ENCODE peak calls at places on chromosomes 3 and 15, in ten cellular contexts. O, V, W, H, Z, N, R, X, C and B are unnamed samples.

GRCh38 chr3:125356140-125357026 is 18.7 kb downstream of the ZNF148 start:
- DNase-seq in Z (no peak), X (no peak), N (no peak), R (no peak), C (no peak), O (no peak), V (no peak), W (no peak), H (no peak), B (no peak)

GRCh38 chr15:57565326-57565725 is 26.4 kb upstream of the MYZAP start:
- DNase-seq in Z (no peak), C (no peak), H (no peak), W (no peak), X (no peak), R (no peak), V (peak), N (no peak), O (no peak), B (no peak)

GRCh38 chr3:187264051-187264450 is 27.5 kb downstream of the MASP1 start:
- DNase-seq in N (no peak), C (no peak), W (no peak), H (no peak), Z (peak), O (no peak), V (no peak), R (no peak), X (no peak), B (no peak)

GRCh38 chr15:92681141-92681622 is 25.6 kb upstream of the FAM174B start:
- DNase-seq in Z (no peak), W (peak), X (no peak), V (peak), C (no peak), R (no peak), O (peak), N (no peak), H (no peak), B (peak)

GRCh38 chr3:116058844-116059243 is 386.4 kb downstream of the LSAMP start:
- DNase-seq in C (no peak), W (no peak), R (no peak), Z (no peak), X (no peak), H (no peak), O (no peak), V (no peak), N (no peak), B (no peak)

GRCh38 chr3:125231895-125232294 is 19.3 kb upstream of the SLC12A8 start:
- DNase-seq in H (no peak), N (no peak), Z (no peak), C (no peak), W (no peak), X (no peak), R (no peak), V (no peak), O (no peak), B (no peak)

GRCh38 chr3:35120026-35120425 is 519.3 kb upstream of the ARPP21 start:
- DNase-seq in O (no peak), R (no peak), V (no peak), C (no peak), W (no peak), X (no peak), Z (no peak), N (no peak), H (no peak), B (no peak)

GRCh38 chr3:126155280-126155640 is 25.1 kb downstream of the ALDH1L1 start:
- DNase-seq in O (no peak), H (no peak), Z (no peak), V (peak), N (no peak), C (no peak), R (no peak), W (no peak), X (no peak), B (no peak)

GRCh38 chr3:189204467-189204866 is 32.7 kb downstream of the TPRG1 start:
- DNase-seq in O (no peak), Z (no peak), R (no peak), X (no peak), W (no peak), H (no peak), C (no peak), N (no peak), V (no peak), B (no peak)

GRCh38 chr3:196778755-196779154 is 39.1 kb downstream of the PAK2 start:
- DNase-seq in V (no peak), H (no peak), C (no peak), N (no peak), W (no peak), X (no peak), O (no peak), Z (no peak), R (peak), B (no peak)

GRCh38 chr15:80662756-80663553 is 32.2 kb upstream of the ABHD17C start:
- DNase-seq in H (no peak), N (no peak), X (no peak), V (peak), Z (no peak), C (no peak), O (no peak), W (no peak), R (no peak), B (no peak)

DNA sequence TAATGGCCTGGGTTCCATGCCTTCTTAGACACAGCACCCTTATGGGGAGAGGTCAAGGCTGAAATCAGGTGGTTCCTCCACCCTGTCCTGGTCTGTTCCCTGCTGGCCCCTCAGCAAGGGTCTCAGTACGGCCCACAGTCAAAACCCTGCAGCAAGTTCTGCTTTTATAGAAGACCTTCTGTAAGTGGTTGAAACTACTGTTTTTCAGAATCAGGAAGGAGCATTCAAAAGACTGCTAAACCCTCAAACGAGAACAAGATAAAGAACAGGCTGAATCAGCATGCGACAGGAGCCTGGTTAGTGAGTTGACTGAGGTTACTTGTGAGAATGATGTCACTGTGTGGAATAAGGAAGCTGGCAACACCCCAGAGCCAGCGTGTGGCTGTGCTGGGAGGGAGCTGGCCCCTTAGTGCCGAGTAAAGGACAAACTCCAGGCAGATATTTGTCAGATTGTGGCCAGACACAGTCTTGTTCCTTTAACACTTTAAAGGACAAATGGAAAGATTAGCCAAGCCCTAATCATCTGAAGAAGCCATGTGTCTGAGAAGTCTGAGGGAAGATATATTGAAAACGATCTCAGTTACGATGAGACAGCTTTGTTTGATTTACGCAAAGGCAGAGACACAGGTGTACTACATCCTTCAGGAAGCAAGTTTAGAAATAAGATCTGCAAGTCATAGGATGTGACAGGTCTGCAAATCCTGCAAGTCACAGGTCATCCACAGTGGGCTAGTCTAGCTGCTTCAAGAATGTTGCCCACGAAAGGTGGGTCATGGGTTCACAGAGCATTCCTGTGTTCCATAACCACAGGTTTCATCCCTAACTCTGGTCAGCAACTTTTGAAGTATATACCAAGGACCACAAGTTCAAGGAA is 54.0 kb downstream of the B3GNT5 start:
- DNase-seq in Z (no peak), W (peak), X (peak), O (no peak), N (peak), V (peak), R (peak), H (peak), C (peak), B (peak)
- TF ChIP-seq POLR2A in Z (no peak), W (no peak), X (no peak), O (no peak), N (no peak), V (peak), R (no peak), H (no peak), C (no peak), B (peak)

GRCh38 chr3:97763586-97764148 is 891 bp upstream of the ARL6 start:
- DNase-seq in W (no peak), R (no peak), H (no peak), X (no peak), O (no peak), C (no peak), V (no peak), Z (no peak), N (no peak), B (no peak)

GRCh38 chr3:97764186-97765055 is at the start of gene ARL6:
- DNase-seq in N (peak), V (peak), O (peak), X (peak), W (peak), R (peak), H (peak), C (peak), Z (peak), B (peak)
- TF ChIP-seq POLR2A in N (peak), V (no peak), O (peak), X (no peak), W (no peak), R (no peak), H (no peak), C (no peak), Z (peak), B (peak)

GRCh38 chr3:48467473-48468267 is 21.1 kb downstream of the ATRIP start:
- DNase-seq in N (no peak), W (no peak), R (no peak), X (no peak), O (no peak), V (no peak), Z (no peak), H (no peak), C (no peak), B (no peak)

GRCh38 chr3:48465531-48466378 is 19.2 kb downstream of the ATRIP start:
- DNase-seq in W (peak), Z (peak), O (peak), V (peak), H (peak), X (peak), C (peak), R (peak), N (peak), B (peak)

GRCh38 chr3:48467110-48467454 is 20.5 kb downstream of the ATRIP start:
- DNase-seq in V (no peak), R (no peak), W (no peak), Z (no peak), O (no peak), C (no peak), X (no peak), H (no peak), N (no peak), B (no peak)

GRCh38 chr3:48465237-48465530 is 18.6 kb downstream of the ATRIP start:
- DNase-seq in C (no peak), O (no peak), Z (no peak), R (no peak), V (no peak), X (no peak), N (no peak), W (no peak), H (no peak), B (no peak)

DNA sequence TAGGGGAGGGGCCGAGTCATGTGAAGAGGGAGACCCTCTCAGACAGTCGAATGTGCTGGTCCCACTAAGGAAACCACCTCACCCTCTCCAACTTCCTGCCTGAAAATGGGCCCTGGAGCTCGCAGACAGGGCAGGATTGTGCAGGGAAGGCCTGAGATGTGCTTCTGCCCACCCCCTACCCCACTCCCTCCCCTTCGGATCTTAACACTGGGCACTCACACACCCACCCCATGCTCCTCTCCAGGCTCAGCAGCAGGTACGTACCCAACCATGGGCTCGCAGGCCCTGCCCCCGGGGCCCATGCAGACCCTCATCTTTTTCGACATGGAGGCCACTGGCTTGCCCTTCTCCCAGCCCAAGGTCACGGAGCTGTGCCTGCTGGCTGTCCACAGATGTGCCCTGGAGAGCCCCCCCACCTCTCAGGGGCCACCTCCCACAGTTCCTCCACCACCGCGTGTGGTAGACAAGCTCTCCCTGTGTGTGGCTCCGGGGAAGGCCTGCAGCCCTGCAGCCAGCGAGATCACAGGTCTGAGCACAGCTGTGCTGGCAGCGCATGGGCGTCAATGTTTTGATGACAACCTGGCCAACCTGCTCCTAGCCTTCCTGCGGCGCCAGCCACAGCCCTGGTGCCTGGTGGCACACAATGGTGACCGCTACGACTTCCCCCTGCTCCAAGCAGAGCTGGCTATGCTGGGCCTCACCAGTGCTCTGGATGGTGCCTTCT is 20.0 kb downstream of the ATRIP start:
- DNase-seq in V (peak), H (no peak), Z (no peak), C (no peak), N (no peak), X (peak), R (no peak), O (peak), W (no peak), B (peak)
- TF ChIP-seq POLR2A in V (no peak), H (no peak), Z (no peak), C (no peak), N (peak), X (no peak), R (no peak), O (no peak), W (no peak), B (no peak)

DNA sequence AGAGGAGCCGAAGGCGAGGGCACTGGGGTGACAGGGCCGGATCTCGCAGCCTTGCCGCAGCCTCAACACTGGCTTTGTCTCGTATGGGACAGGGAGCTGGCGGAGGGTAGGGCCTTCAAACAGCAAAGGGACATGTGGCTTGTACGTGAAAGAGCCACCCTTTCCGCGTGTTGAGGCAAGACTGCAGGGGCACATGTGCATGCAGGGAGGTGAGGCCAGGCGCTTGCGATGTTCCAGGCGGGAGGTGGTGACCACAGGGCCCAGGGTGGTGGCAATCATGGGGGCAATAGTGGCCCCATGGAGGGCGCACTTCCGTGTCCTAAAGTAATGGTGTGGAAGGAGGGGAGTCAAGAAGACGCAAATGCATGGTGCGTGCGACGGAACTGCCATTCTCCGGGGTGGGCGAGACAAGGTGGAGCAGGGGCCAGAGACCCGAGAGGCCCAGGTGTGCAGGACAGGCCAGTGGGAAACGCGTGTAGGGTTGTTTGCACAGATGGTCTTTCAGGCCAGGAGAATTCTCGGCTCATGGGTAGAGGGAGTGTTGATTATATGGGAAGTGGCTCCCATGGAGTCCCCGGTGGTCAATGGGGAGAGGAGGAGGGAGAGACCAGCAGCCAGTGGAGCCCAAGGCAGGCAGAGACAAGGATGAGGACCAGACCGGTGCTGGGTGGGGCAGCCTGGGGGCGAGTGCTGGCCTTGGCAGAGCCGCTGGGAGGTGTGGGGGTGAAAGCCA is 45.8 kb upstream of the PCSK6 start:
- DNase-seq in Z (no peak), W (no peak), H (no peak), X (no peak), C (no peak), O (no peak), R (no peak), N (no peak), V (no peak), B (no peak)
- TF ChIP-seq POLR2A in Z (no peak), W (no peak), H (no peak), X (no peak), C (no peak), O (no peak), R (no peak), N (no peak), V (no peak), B (no peak)

GRCh38 chr3:128617557-128618397 is 32.8 kb downstream of the RPN1 start:
- DNase-seq in R (peak), X (peak), C (peak), H (peak), N (peak), W (peak), Z (peak), O (peak), V (peak), B (peak)
- TF ChIP-seq POLR2A in R (no peak), X (no peak), C (no peak), H (no peak), N (peak), W (no peak), Z (peak), O (peak), V (no peak), B (peak)

DNA sequence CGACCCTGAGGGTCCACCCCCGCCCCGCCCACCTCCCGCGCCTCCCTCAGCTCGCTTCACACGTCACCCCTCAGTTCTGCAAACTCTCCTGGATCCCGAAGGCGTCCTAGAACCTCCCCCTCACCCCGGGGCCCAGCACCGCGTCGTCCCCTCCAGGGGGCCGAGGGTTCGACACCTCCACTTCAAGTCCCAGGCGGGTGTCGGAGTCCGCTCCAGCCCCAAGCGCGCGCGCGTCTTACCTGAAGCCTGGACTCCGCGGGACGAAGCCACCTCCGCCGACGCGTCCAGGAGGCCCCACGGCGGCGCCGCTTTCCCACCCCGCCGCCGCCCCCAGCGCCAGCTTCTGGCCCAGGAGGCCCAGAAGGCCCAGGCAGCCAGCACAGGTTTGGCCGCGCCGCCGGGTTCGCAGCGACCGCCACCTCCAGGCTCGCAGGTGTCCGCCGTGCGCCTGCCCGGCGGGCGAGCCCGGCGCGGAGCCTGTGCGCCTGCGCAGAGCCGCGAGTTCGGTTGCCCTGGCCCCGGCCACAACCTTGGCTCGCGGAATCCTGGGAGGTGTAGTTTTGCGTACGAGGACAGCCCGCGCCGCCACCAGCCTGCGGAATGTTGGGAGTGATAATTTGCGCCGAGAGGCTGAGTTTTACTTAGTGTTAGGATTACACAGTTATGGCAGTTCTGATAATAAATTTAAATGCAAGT is at the start of gene POMGNT2:
- DNase-seq in V (peak), H (peak), O (peak), R (peak), X (peak), C (peak), Z (peak), W (peak), N (peak), B (peak)
- TF ChIP-seq POLR2A in V (no peak), H (peak), O (peak), R (no peak), X (no peak), C (no peak), Z (peak), W (no peak), N (no peak), B (peak)

GRCh38 chr15:82539690-82540054 is 585 bp downstream of the RPS17 start:
- DNase-seq in V (peak), R (peak), X (no peak), N (no peak), Z (no peak), O (no peak), H (no peak), C (no peak), W (no peak), B (peak)

GRCh38 chr15:82538961-82539689 is 1.1 kb downstream of the RPS17 start:
- DNase-seq in V (no peak), C (no peak), O (no peak), X (no peak), W (no peak), N (no peak), H (no peak), R (no peak), Z (peak), B (no peak)

GRCh38 chr15:82540984-82541431 is 751 bp upstream of the RPS17 start:
- DNase-seq in R (peak), Z (no peak), N (peak), X (no peak), O (peak), C (no peak), W (no peak), V (no peak), H (no peak), B (peak)

GRCh38 chr15:82543155-82543554 is 2.9 kb upstream of the RPS17 start:
- DNase-seq in O (no peak), V (no peak), W (no peak), Z (no peak), R (no peak), X (no peak), C (no peak), N (no peak), H (no peak), B (no peak)

DNA sequence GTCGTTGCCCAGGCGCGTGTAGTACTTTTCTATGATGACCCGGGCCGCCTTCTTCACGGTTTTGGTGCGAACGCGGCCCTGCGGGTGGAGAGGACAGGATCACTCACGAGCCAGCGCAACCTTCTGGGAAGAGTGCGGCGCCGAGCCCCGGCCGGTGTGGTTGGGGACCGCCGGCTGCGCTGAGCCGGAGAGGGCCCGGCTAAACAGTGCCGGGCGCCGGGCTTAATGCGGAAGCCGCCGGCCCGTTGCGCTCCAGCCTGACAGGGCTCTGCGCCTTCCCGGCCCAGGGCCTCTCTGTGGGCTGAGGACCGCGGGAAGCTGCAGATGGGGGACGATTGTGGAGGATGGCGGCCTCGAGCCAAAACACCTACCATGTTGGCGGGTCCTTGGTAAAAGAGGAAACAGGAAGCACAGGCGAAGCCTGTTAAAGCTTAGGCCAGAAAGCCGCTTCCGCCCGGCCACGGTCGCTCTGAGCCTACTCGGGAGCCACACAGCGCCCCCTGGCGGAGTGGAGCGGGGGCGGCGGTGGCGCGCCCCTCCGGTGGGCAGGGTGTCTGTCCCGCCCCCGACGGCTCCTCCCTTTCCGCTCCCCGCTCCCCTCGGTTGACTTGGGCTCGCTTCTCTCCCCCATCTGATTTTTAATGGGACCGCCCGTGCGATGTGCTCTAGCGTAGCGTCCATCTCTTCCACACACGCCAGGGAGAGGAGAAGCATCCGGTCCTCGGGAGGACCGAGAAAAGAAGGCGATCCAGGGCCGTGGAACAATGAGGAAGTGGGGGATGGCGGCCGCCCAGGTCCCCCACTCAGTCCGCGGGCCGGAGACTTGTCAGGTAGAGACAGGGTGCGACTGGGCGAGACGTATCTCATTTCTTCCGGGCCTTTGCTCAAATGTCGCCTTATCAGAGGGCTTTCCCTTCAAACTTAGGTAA is at the start of gene RPS17:
- DNase-seq in R (peak), Z (peak), X (peak), C (peak), N (peak), W (peak), O (peak), H (peak), V (peak), B (peak)
- TF ChIP-seq POLR2A in R (no peak), Z (peak), X (peak), C (peak), N (peak), W (no peak), O (peak), H (peak), V (peak), B (peak)